ENCODE peak calls at places on chromosomes 12 and 14, in six cellular contexts. F is effector memory CD4-positive, alpha-beta T cell; Q is mesenchymal stem cell; K is GM23338; N is H1; R is mammary epithelial cell. W is an unnamed sample.

GRCh38 chr12:108734200-108734906 is 3.0 kb upstream of the CORO1C start:
- DNase-seq in F (no peak), Q (peak; percentile 86), K (peak; percentile 28), N (no peak), R (peak; percentile 97), W (peak; percentile 91)

GRCh38 chr12:75099215-75099614 is 110.4 kb downstream of the KCNC2 start:
- DNase-seq in F (no peak), Q (no peak), K (no peak), N (no peak), R (peak; percentile 12), W (no peak)

GRCh38 chr12:52080403-52081201 is 1.1 kb downstream of the SMIM41 start:
- DNase-seq in F (no peak), Q (peak; percentile 47), K (no peak), N (no peak), R (no peak), W (no peak)

GRCh38 chr14:29462271-29462670 is 465.4 kb downstream of the PRKD1 start:
- DNase-seq in F (no peak), Q (no peak), K (no peak), N (no peak), R (no peak), W (no peak)

GRCh38 chr14:94600148-94600545 is 12.0 kb upstream of the SERPINA3 start:
- DNase-seq in F (no peak), Q (no peak), K (no peak), N (no peak), R (no peak), W (no peak)

GRCh38 chr14:68937790-68938514 is 41.1 kb downstream of the ACTN1 start:
- DNase-seq in F (no peak), Q (no peak), K (peak; percentile 63), N (no peak), R (peak; percentile 59), W (peak; percentile 85)

GRCh38 chr12:62472472-62472871 is 5.8 kb downstream of the MON2 start:
- DNase-seq in F (no peak), Q (no peak), K (peak; percentile 47), N (no peak), R (no peak), W (no peak)

GRCh38 chr12:132824053-132824452 is 4.6 kb downstream of the GOLGA3 start:
- DNase-seq in F (no peak), Q (no peak), K (no peak), N (no peak), R (peak; percentile 58), W (no peak)

GRCh38 chr12:254912-255311 is 7.7 kb downstream of the SLC6A13 start:
- DNase-seq in F (no peak), Q (no peak), K (no peak), N (no peak), R (no peak), W (no peak)

GRCh38 chr12:42326466-42327226 is 679 bp downstream of the PPHLN1 start:
- DNase-seq in F (no peak), Q (peak; percentile 39), K (no peak), N (no peak), R (peak; percentile 50), W (peak; percentile 21)

GRCh38 chr12:77049767-77050353 is 15.5 kb downstream of the E2F7 start:
- DNase-seq in F (no peak), Q (peak; percentile 68), K (peak; percentile 68), N (no peak), R (peak; percentile 52), W (peak; percentile 23)

GRCh38 chr12:49331360-49332222 is 5.4 kb downstream of the C1QL4 start:
- DNase-seq in F (no peak), Q (peak; percentile 86), K (peak; percentile 81), N (no peak), R (peak; percentile 37), W (peak; percentile 70)

GRCh38 chr12:59548930-59549329 is 46.9 kb upstream of the SLC16A7 start:
- DNase-seq in F (no peak), Q (no peak), K (peak; percentile 8), N (no peak), R (no peak), W (no peak)

GRCh38 chr14:71203306-71203705 is 296.0 kb downstream of the PCNX1 start:
- DNase-seq in F (no peak), Q (peak; percentile 13), K (no peak), N (no peak), R (no peak), W (no peak)

GRCh38 chr12:64633186-64633939 is 23.1 kb downstream of the RASSF3 start:
- DNase-seq in F (no peak), Q (no peak), K (no peak), N (no peak), R (no peak), W (no peak)

GRCh38 chr12:52132754-52133161 is 53.3 kb downstream of the SMIM41 start:
- DNase-seq in F (no peak), Q (no peak), K (no peak), N (no peak), R (no peak), W (no peak)

GRCh38 chr14:106287506-106287905 is 761.1 kb downstream of the TMEM121 start:
- DNase-seq in F (no peak), Q (no peak), K (no peak), N (no peak), R (no peak), W (no peak)

GRCh38 chr12:72178871-72179270 is 93.3 kb upstream of the TRHDE start:
- DNase-seq in F (no peak), Q (no peak), K (no peak), N (no peak), R (no peak), W (no peak)

GRCh38 chr14:102678394-102678793 is 85.9 kb downstream of the RCOR1 start:
- DNase-seq in F (no peak), Q (no peak), K (no peak), N (no peak), R (no peak), W (no peak)

GRCh38 chr14:102684276-102684663 is 91.8 kb downstream of the RCOR1 start:
- DNase-seq in F (no peak), Q (no peak), K (no peak), N (no peak), R (no peak), W (no peak)

GRCh38 chr14:102686176-102686801 is 91.0 kb upstream of the TRAF3 start:
- DNase-seq in F (no peak), Q (no peak), K (no peak), N (no peak), R (no peak), W (no peak)

GRCh38 chr14:102688290-102688689 is 89.0 kb upstream of the TRAF3 start:
- DNase-seq in F (no peak), Q (peak; percentile 26), K (no peak), N (no peak), R (no peak), W (no peak)

GRCh38 chr14:102683399-102684275 is 91.2 kb downstream of the RCOR1 start:
- DNase-seq in F (no peak), Q (no peak), K (peak; percentile 65), N (no peak), R (no peak), W (peak; percentile 64)
- H3K27ac ChIP-seq in F (no peak overlapping the region), Q (no peak overlapping the region), K (no peak overlapping the region), N (no peak overlapping the region), R (no peak overlapping the region), W (peak overlapping the region; percentile 83)

GRCh38 chr12:99146185-99146584 is 501.1 kb downstream of the APAF1 start:
- DNase-seq in F (no peak), Q (no peak), K (no peak), N (no peak), R (no peak), W (no peak)
- H3K27ac ChIP-seq in F (no peak overlapping the region), Q (no peak overlapping the region), K (no peak overlapping the region), N (no peak overlapping the region), R (no peak overlapping the region), W (no peak overlapping the region)

DNA sequence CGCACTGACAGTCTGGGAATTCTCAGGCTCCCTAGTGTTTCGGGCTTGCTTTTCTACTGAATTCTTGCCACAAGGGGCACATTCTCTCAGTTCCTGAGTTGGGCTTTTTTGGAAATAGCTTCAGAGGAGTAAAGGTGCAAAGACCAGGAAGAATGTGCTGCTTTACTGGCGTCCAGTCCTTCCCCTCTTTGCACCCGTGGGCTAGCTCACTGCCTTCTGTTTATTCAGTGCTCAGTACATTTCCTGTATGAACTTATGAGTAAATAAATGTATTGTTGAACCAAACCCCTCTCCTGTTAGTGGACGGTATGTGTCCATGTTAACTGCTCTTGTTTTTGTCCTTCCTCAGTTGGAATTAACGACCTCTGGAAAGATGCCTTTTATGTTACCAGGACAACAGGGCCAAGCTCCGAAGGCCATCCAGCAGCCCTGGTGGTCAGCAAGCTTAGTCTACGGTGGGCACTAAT is 24.0 kb downstream of the GSG1 start:
- DNase-seq in F (no peak), Q (no peak), K (peak; percentile 87), N (peak; percentile 19), R (no peak), W (no peak)
- H3K27ac ChIP-seq in F (no peak overlapping the region), Q (no peak overlapping the region), K (peak overlapping the region; percentile 17), N (no peak overlapping the region), R (no peak overlapping the region), W (no peak overlapping the region)

GRCh38 chr12:6540181-6540877 is 6.0 kb downstream of the GAPDH start:
- DNase-seq in F (no peak), Q (peak; percentile 95), K (peak; percentile 95), N (no peak), R (peak; percentile 97), W (peak; percentile 99)
- H3K27ac ChIP-seq in F (peak overlapping the region; percentile 45), Q (peak overlapping the region; percentile 41), K (peak overlapping the region; percentile 79), N (no peak overlapping the region), R (peak overlapping the region; percentile 64), W (peak overlapping the region; percentile 73)

GRCh38 chr12:106070611-106071010 is 68.1 kb downstream of the NUAK1 start:
- DNase-seq in F (no peak), Q (no peak), K (no peak), N (no peak), R (no peak), W (no peak)
- H3K27ac ChIP-seq in F (no peak overlapping the region), Q (no peak overlapping the region), K (no peak overlapping the region), N (no peak overlapping the region), R (no peak overlapping the region), W (no peak overlapping the region)

DNA sequence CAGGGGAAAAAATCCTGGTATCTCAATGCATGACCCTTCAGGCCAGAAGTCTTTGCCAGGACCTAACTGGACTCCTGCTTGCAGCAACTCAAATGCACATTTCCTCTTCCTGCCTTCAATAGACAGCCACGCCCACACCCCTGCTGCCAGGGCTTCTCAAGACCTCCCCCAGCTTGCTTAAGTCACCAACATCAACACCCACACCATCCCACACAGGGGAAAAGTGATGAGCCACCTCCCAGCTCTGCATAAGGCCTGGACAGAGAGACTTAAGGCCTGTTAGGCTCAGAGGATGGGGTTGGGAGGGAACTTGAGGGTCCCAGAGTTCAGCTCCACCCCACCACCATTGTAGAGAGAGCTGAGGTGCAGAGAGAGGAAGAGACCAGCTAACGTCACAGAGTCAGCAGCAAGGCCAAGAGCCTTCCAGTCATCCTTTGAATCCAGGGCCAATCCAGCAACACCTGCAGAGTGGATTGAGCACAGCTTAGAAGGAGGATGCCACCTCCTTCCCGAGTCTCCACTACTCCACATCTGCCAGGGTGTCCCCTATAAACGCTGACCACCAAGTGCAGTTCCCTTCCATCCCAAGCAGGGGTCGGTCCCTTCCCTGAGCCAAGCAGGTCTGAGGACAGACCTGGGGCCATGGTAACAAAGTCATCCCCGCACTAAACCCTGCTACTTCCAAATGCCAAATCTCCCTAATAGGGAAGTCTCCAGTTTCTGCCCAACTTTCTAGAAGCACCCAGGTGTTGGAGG is 50.0 kb downstream of the KDM2B start:
- DNase-seq in F (peak; percentile 36), Q (peak; percentile 74), K (peak; percentile 63), N (no peak), R (no peak), W (peak; percentile 57)
- H3K27ac ChIP-seq in F (peak overlapping the region; percentile 52), Q (no peak overlapping the region), K (peak overlapping the region; percentile 69), N (no peak overlapping the region), R (no peak overlapping the region), W (no peak overlapping the region)